ENCODE peak calls at places on chromosomes 13 and 19, in six cellular contexts. D is aorta, A is body of pancreas, L is right cardiac atrium, M is Peyer's patch, Q is colonic mucosa. H is an unnamed sample. For H3K9me3 and H3K4me1, the result is how much of the 10 kb centered on the place peaks cover.

GRCh38 chr13:52446265-52446664 is 4.2 kb downstream of the VPS36 start:
- DNase-seq in D (no peak), A (no peak), L (no peak), M (no peak), Q (no peak), H (no peak)

GRCh38 chr19:33325920-33326319 is 23.6 kb upstream of the CEBPA start:
- DNase-seq in D (no peak), A (peak), L (peak), M (no peak), Q (no peak), H (peak)

GRCh38 chr19:51784922-51785690 is 9.9 kb upstream of the FPR3 start:
- DNase-seq in D (no peak), A (peak), L (peak), M (peak), Q (peak), H (peak)

GRCh38 chr19:13132471-13133166 is 14.6 kb downstream of the NACC1 start:
- DNase-seq in D (no peak), A (no peak), L (no peak), M (no peak), Q (no peak), H (no peak)

GRCh38 chr13:43132228-43132627 is 108.8 kb downstream of the DNAJC15 start:
- DNase-seq in D (no peak), A (peak), L (no peak), M (no peak), Q (peak), H (no peak)

GRCh38 chr19:29694166-29694565 is 20.9 kb downstream of the C19orf12 start:
- DNase-seq in D (no peak), A (no peak), L (no peak), M (no peak), Q (no peak), H (no peak)

GRCh38 chr19:58568731-58569130 is 4.4 kb downstream of the MZF1 start:
- DNase-seq in D (peak), A (peak), L (peak), M (peak), Q (peak), H (peak)

GRCh38 chr19:2150794-2151338 is 500 bp downstream of the AP3D1 start:
- DNase-seq in D (no peak), A (no peak), L (no peak), M (peak), Q (peak), H (no peak)

GRCh38 chr19:9956956-9957355 is 20.6 kb upstream of the OLFM2 start:
- DNase-seq in D (no peak), A (no peak), L (no peak), M (no peak), Q (no peak), H (no peak)

GRCh38 chr13:24356270-24356669 is 46.9 kb downstream of the C1QTNF9 start:
- DNase-seq in D (no peak), A (no peak), L (no peak), M (no peak), Q (no peak), H (no peak)

GRCh38 chr13:23763328-23763727 is 125.9 kb downstream of the MIPEP start:
- DNase-seq in D (no peak), A (no peak), L (no peak), M (no peak), Q (no peak), H (no peak)

GRCh38 chr13:88979465-88980180 is 1308.5 kb downstream of the SLITRK5 start:
- DNase-seq in D (no peak), A (no peak), L (peak), M (no peak), Q (no peak), H (no peak)

GRCh38 chr13:61575941-61576340 is 160.3 kb upstream of the PCDH20 start:
- DNase-seq in D (no peak), A (no peak), L (no peak), M (no peak), Q (no peak), H (no peak)

GRCh38 chr19:49894879-49895565 is 1.7 kb downstream of the IL4I1 start:
- DNase-seq in D (no peak), A (no peak), L (no peak), M (no peak), Q (no peak), H (no peak)

GRCh38 chr13:81683526-81683925 is 1342.6 kb upstream of the SPRY2 start:
- DNase-seq in D (no peak), A (no peak), L (no peak), M (no peak), Q (no peak), H (no peak)

GRCh38 chr19:16338470-16339360 is 14.1 kb downstream of the KLF2 start:
- DNase-seq in D (peak), A (peak), L (peak), M (peak), Q (no peak), H (no peak)

GRCh38 chr13:93689333-93689732 is 462.7 kb downstream of the GPC6 start:
- DNase-seq in D (no peak), A (no peak), L (no peak), M (no peak), Q (no peak), H (no peak)

GRCh38 chr19:41910992-41911888 is 17.0 kb downstream of the ERFL start:
- DNase-seq in D (no peak), A (no peak), L (no peak), M (no peak), Q (no peak), H (no peak)

GRCh38 chr13:24271611-24272451 is 37.5 kb upstream of the C1QTNF9 start:
- DNase-seq in D (peak), A (peak), L (peak), M (peak), Q (peak), H (peak)

GRCh38 chr13:21933001-21933400 is 262.1 kb downstream of the FGF9 start:
- DNase-seq in D (no peak), A (no peak), L (no peak), M (no peak), Q (peak), H (no peak)

GRCh38 chr13:51869921-51870320 is 8.2 kb downstream of the CCDC70 start:
- DNase-seq in D (no peak), A (no peak), L (no peak), M (no peak), Q (no peak), H (no peak)

GRCh38 chr13:42814868-42815267 is 33.5 kb downstream of the FAM216B start:
- DNase-seq in D (no peak), A (no peak), L (no peak), M (no peak), Q (no peak), H (no peak)

GRCh38 chr19:43780706-43781525 is at the start of gene KCNN4:
- DNase-seq in D (peak), A (no peak), L (no peak), M (peak), Q (peak), H (no peak)

GRCh38 chr19:42252365-42253244 is 2.3 kb downstream of the ERF start:
- DNase-seq in D (no peak), A (peak), L (peak), M (peak), Q (no peak), H (peak)

DNA sequence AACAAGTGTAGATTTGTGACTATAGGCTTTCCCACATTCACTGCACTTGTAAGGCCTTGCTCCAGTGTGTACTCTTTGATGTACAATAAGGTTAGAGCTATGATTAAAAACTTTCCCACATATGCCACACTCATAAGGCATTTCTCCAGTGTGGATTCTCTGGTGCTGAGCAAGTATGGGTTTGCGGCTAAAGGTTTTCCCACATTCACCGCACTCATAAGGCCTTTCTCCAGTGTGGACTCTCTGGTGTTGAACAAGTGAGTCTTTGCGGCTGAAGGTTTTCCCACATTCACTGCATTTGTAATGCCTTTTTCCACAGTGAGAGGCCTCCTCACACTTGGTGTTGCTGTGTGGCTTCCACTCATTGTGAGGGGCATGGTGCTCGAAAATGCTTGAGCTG is 3.7 kb downstream of the ZNF772 start:
- DNase-seq in D (no peak), A (no peak), L (no peak), M (no peak), Q (no peak), H (no peak)
- H3K9me3 ChIP-seq in D (under half), A (half or more), L (under half), M (half or more), Q (under half), H (half or more)

DNA sequence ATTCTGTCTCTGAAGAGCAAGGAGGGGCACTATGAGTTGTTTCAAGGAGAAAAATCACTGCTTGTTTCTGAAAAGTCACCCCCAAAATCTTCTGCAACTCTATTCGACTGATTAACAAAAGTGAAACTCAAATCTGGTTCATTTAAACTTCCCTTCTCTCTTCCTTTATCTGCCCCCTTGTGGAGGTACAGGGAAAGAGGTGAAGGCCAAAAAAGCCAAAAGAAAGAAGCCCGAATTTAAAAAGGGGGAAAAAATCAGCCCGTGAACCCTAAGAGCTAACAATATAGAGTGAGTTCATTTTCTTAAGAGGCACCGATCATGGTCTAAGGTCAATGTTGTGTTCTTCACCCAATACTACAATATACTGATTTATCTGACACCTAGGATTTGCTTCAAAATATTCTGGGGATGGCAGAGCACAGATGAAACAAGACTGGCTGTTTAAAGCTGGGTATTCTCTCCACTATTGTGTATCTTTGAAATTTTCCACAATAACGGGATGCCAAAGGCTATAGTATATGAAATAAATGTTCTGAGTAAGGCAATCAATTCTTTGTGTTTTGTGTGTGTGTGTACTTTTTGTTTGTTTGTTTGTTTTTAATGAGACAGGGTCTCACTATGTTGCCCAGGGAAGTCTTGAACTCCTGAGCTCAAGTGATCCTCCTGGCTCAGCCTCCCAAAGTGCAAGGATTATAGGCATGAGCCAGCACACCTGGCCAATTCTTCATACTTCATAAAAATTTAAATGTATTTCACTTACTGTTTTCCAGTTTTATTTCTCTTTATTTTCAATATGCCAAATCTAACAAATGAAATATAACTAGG is 55.0 kb upstream of the EEF1AKMT1 start:
- DNase-seq in D (no peak), A (peak), L (no peak), M (no peak), Q (peak), H (no peak)
- H3K4me1 ChIP-seq in D (under half), A (under half), L (under half), M (under half), Q (under half), H (under half)

GRCh38 chr13:97621631-97622030 is 187.7 kb downstream of the RAP2A start:
- DNase-seq in D (no peak), A (no peak), L (no peak), M (no peak), Q (no peak), H (no peak)
- H3K9me3 ChIP-seq in D (under half), A (under half), L (under half), M (under half), Q (under half), H (under half)

GRCh38 chr13:40656358-40656757 is 10.1 kb downstream of the FOXO1 start:
- DNase-seq in D (no peak), A (no peak), L (no peak), M (no peak), Q (no peak), H (no peak)

GRCh38 chr13:40660692-40661091 is 5.7 kb downstream of the FOXO1 start:
- DNase-seq in D (no peak), A (no peak), L (no peak), M (peak), Q (no peak), H (no peak)

GRCh38 chr13:40657307-40657706 is 9.1 kb downstream of the FOXO1 start:
- DNase-seq in D (no peak), A (no peak), L (no peak), M (no peak), Q (no peak), H (no peak)

GRCh38 chr13:40660270-40660669 is 6.2 kb downstream of the FOXO1 start:
- DNase-seq in D (no peak), A (no peak), L (no peak), M (no peak), Q (no peak), H (no peak)

GRCh38 chr13:40657961-40658360 is 8.5 kb downstream of the FOXO1 start:
- DNase-seq in D (no peak), A (no peak), L (no peak), M (no peak), Q (no peak), H (no peak)
- H3K4me1 ChIP-seq in D (under half), A (half or more), L (under half), M (under half), Q (under half), H (under half)

GRCh38 chr19:53577968-53578367 is 40.0 kb downstream of the ZNF331 start:
- DNase-seq in D (peak), A (no peak), L (no peak), M (no peak), Q (no peak), H (no peak)
- H3K9me3 ChIP-seq in D (under half), A (under half), L (under half), M (under half), Q (under half), H (under half)

GRCh38 chr13:108305655-108306054 is 36.1 kb downstream of the TNFSF13B start:
- DNase-seq in D (no peak), A (no peak), L (no peak), M (no peak), Q (no peak), H (no peak)
- H3K4me1 ChIP-seq in D (under half), A (under half), L (under half), M (under half), Q (under half), H (under half)

GRCh38 chr19:34681478-34681877 is 4.0 kb downstream of the ZNF302 start:
- DNase-seq in D (no peak), A (no peak), L (no peak), M (no peak), Q (no peak), H (no peak)
- H3K9me3 ChIP-seq in D (under half), A (under half), L (under half), M (under half), Q (under half), H (half or more)

GRCh38 chr13:33278923-33279322 is 6.6 kb downstream of the STARD13 start:
- DNase-seq in D (no peak), A (no peak), L (no peak), M (no peak), Q (no peak), H (no peak)

GRCh38 chr13:33276581-33276980 is 9.0 kb downstream of the STARD13 start:
- DNase-seq in D (no peak), A (no peak), L (no peak), M (no peak), Q (no peak), H (no peak)

GRCh38 chr13:33277351-33277750 is 8.2 kb downstream of the STARD13 start:
- DNase-seq in D (no peak), A (no peak), L (no peak), M (no peak), Q (no peak), H (no peak)

GRCh38 chr13:33279414-33279813 is 6.1 kb downstream of the STARD13 start:
- DNase-seq in D (no peak), A (no peak), L (no peak), M (peak), Q (peak), H (no peak)

DNA sequence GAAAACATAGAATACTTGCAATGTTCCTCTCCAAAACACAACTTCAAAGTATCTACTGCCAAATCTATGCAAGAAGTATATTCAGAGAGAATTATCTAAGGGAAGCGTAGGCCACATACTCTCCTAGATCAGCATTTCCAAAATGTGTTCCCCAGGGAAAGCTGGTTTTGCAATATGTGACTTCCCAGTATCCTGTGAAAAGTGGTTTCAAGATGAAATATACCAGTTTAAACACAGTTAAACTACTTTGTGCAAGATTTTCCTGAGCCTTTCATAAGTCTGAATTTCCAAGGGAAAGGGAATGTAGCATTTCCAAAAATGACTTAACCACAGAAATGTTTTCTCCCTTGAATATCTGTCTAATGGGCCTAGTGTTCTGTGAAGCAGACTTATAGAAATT is 7.6 kb downstream of the STARD13 start:
- DNase-seq in D (no peak), A (peak), L (no peak), M (no peak), Q (no peak), H (peak)
- H3K4me1 ChIP-seq in D (under half), A (half or more), L (under half), M (under half), Q (under half), H (half or more)

GRCh38 chr19:27764186-27764804 is 1448.7 kb downstream of the UQCRFS1 start:
- DNase-seq in D (no peak), A (no peak), L (no peak), M (no peak), Q (no peak), H (no peak)
- H3K9me3 ChIP-seq in D (under half), A (half or more), L (under half), M (under half), Q (under half), H (half or more)

H was measured in tibial artery.